ENCODE peak calls at places on chromosomes 16 and 17, in ten cellular contexts. B, M, I, F, A, L, G, H, P and S are unnamed samples.

GRCh38 chr17:19391432-19391831 is 4.4 kb upstream of the MFAP4 start:
- DNase-seq in I (no peak), H (no peak), G (no peak), P (no peak), A (no peak), F (no peak), B (no peak), M (no peak), L (no peak), S (no peak)

GRCh38 chr17:5122586-5123342 is 6.9 kb downstream of the USP6 start:
- DNase-seq in B (no peak), A (peak; percentile 43), P (no peak), F (no peak), L (no peak), M (no peak), H (no peak), G (peak; percentile 16), I (peak; percentile 43), S (no peak)

GRCh38 chr16:20997147-20997546 is 96.6 kb downstream of the LYRM1 start:
- DNase-seq in P (no peak), A (no peak), L (no peak), H (no peak), F (no peak), I (no peak), B (no peak), M (no peak), G (no peak), S (no peak)

GRCh38 chr16:54317306-54317705 is 30.7 kb upstream of the IRX3 start:
- DNase-seq in P (no peak), M (no peak), H (no peak), I (no peak), B (no peak), F (no peak), L (no peak), G (no peak), A (no peak), S (no peak)

GRCh38 chr17:76968707-76969597 is 100.7 kb downstream of the MGAT5B start:
- DNase-seq in G (peak; percentile 66), F (peak; percentile 10), B (no peak), L (no peak), P (peak; percentile 91), M (peak; percentile 26), A (no peak), H (no peak), I (no peak), S (peak; percentile 93)

GRCh38 chr16:84765606-84766580 is 53.9 kb upstream of the CRISPLD2 start:
- DNase-seq in I (no peak), A (no peak), G (peak; percentile 26), L (no peak), P (peak; percentile 6), M (no peak), H (no peak), F (no peak), B (no peak), S (no peak)

GRCh38 chr17:2017274-2017941 is 7.7 kb downstream of the RTN4RL1 start:
- DNase-seq in B (no peak), M (no peak), G (no peak), A (no peak), L (no peak), I (no peak), P (peak; percentile 3), F (no peak), H (no peak), S (no peak)

GRCh38 chr17:77572851-77573250 is 385.7 kb upstream of the TNRC6C start:
- DNase-seq in H (no peak), B (no peak), P (peak; percentile 58), A (no peak), M (no peak), G (no peak), I (no peak), F (no peak), L (no peak), S (no peak)

GRCh38 chr17:58303981-58304734 is 23.4 kb upstream of the MPO start:
- DNase-seq in H (no peak), A (peak; percentile 79), P (peak; percentile 31), I (peak; percentile 44), F (peak; percentile 48), B (no peak), L (no peak), G (peak; percentile 70), M (peak; percentile 22), S (no peak)